ENCODE peak calls at places on chromosomes 11 and 22, in nine cellular contexts. B is effector memory CD8-positive, alpha-beta T cell; J is NCI-H1417; Y is colonic mucosa; V is sciatic nerve; Z is NCI-H2171 treated with DMSO at 0.1 percent for 48 hours; M is C1 segment of cervical spinal cord; U is activated gamma-delta T cell treated with Interleukin-2 at 50 U/mL for 16 hours; R is MV-4-11. N is an unnamed sample.

GRCh38 chr11:57417056-57417455 is 9.9 kb downstream of the SLC43A3 start:
- DNase-seq in B (no peak), J (no peak), Y (no peak), V (no peak), Z (no peak), M (no peak), U (no peak), R (no peak), N (no peak)

GRCh38 chr11:95884364-95884763 is 39.5 kb downstream of the MTMR2 start:
- DNase-seq in B (no peak), J (no peak), Y (no peak), V (no peak), Z (no peak), M (no peak), U (no peak), R (no peak), N (no peak)

GRCh38 chr22:41271787-41272186 is 14.2 kb downstream of the RANGAP1 start:
- DNase-seq in B (no peak), J (no peak), Y (no peak), V (no peak), Z (no peak), M (no peak), U (no peak), R (no peak), N (no peak)

GRCh38 chr11:22703040-22703439 is 36.6 kb downstream of the GAS2 start:
- DNase-seq in B (no peak), J (peak; percentile 56), Y (peak; percentile 36), V (no peak), Z (peak; percentile 98), M (no peak), U (no peak), R (no peak), N (peak; percentile 13)

GRCh38 chr11:93145381-93145780 is 52.4 kb downstream of the SLC36A4 start:
- DNase-seq in B (no peak), J (no peak), Y (no peak), V (no peak), Z (no peak), M (no peak), U (no peak), R (no peak), N (no peak)

GRCh38 chr11:117296881-117297280 is 5.7 kb downstream of the BACE1-AS start:
- DNase-seq in B (no peak), J (no peak), Y (no peak), V (no peak), Z (no peak), M (no peak), U (no peak), R (no peak), N (no peak)

GRCh38 chr11:120228794-120229384 is 11.1 kb upstream of the POU2F3 start:
- DNase-seq in B (no peak), J (no peak), Y (no peak), V (no peak), Z (no peak), M (no peak), U (no peak), R (no peak), N (no peak)

GRCh38 chr11:102138677-102139076 is 28.4 kb downstream of the YAP1 start:
- DNase-seq in B (no peak), J (no peak), Y (no peak), V (no peak), Z (no peak), M (no peak), U (no peak), R (no peak), N (no peak)

GRCh38 chr11:19472679-19473078 is 231.9 kb upstream of the E2F8 start:
- DNase-seq in B (no peak), J (no peak), Y (no peak), V (no peak), Z (peak; percentile 32), M (no peak), U (no peak), R (no peak), N (no peak)

N was measured in NT2/D1.